ENCODE peak calls at places on chromosomes 12 and 14, in five cellular contexts. T is CD4-positive, alpha-beta T cell; X is A549; U is suprapubic skin; A is neural progenitor cell. P is an unnamed sample.

GRCh38 chr12:55829967-55830600 is 697 bp upstream of the DNAJC14 start:
- DNase-seq in T (peak; percentile 13), X (peak; percentile 23), U (peak; percentile 87), A (peak; percentile 78), P (peak; percentile 61)

GRCh38 chr14:101476931-101477553 is 84.3 kb upstream of the DIO3 start:
- DNase-seq in T (no peak), X (peak; percentile 96), U (peak; percentile 44), A (peak; percentile 31), P (peak; percentile 81)

GRCh38 chr12:103529306-103529705 is 33.5 kb upstream of the C12orf42 start:
- DNase-seq in T (no peak), X (no peak), U (no peak), A (no peak), P (no peak)

GRCh38 chr14:88551094-88551870 is 3.5 kb downstream of the PTPN21 start:
- DNase-seq in T (peak; percentile 38), X (peak; percentile 91), U (peak; percentile 85), A (peak; percentile 77), P (peak; percentile 92)

GRCh38 chr12:64007853-64008252 is 163.4 kb downstream of the SRGAP1 start:
- DNase-seq in T (no peak), X (no peak), U (no peak), A (no peak), P (no peak)

GRCh38 chr14:70289138-70289537 is 70.3 kb downstream of the COX16 start:
- DNase-seq in T (peak; percentile 4), X (no peak), U (no peak), A (no peak), P (no peak)

GRCh38 chr12:54413284-54414190 is 5.5 kb downstream of the ITGA5 start:
- DNase-seq in T (peak; percentile 82), X (no peak), U (peak; percentile 89), A (no peak), P (no peak)

GRCh38 chr12:49331360-49332222 is 5.4 kb downstream of the C1QL4 start:
- DNase-seq in T (no peak), X (peak; percentile 83), U (peak; percentile 77), A (peak; percentile 85), P (peak; percentile 82)

GRCh38 chr14:38252066-38252710 is 3.7 kb downstream of the CLEC14A start:
- DNase-seq in T (no peak), X (no peak), U (no peak), A (no peak), P (no peak)

GRCh38 chr14:25090716-25091454 is 40.9 kb upstream of the STXBP6 start:
- DNase-seq in T (no peak), X (peak; percentile 13), U (no peak), A (no peak), P (no peak)

GRCh38 chr14:71742491-71742890 is 189.7 kb upstream of the RGS6 start:
- DNase-seq in T (no peak), X (no peak), U (no peak), A (no peak), P (no peak)

GRCh38 chr12:68768431-68768934 is 22.5 kb downstream of the SLC35E3 start:
- DNase-seq in T (no peak), X (no peak), U (no peak), A (no peak), P (no peak)

GRCh38 chr12:124556896-124557501 is 10.4 kb downstream of the NCOR2 start:
- DNase-seq in T (no peak), X (no peak), U (peak; percentile 61), A (peak; percentile 47), P (no peak)

GRCh38 chr12:125573293-125573692 is 508.1 kb downstream of the AACS start:
- DNase-seq in T (no peak), X (no peak), U (no peak), A (no peak), P (no peak)

GRCh38 chr14:81449114-81449513 is 49.0 kb upstream of the STON2 start:
- DNase-seq in T (no peak), X (no peak), U (peak; percentile 74), A (no peak), P (no peak)

GRCh38 chr14:50773632-50774541 is 57.1 kb downstream of the NIN start:
- DNase-seq in T (no peak), X (peak; percentile 33), U (no peak), A (peak; percentile 71), P (peak; percentile 77)

GRCh38 chr14:60183724-60184596 is 18.8 kb upstream of the DHRS7 start:
- DNase-seq in T (no peak), X (peak; percentile 61), U (no peak), A (peak; percentile 87), P (no peak)

DNA sequence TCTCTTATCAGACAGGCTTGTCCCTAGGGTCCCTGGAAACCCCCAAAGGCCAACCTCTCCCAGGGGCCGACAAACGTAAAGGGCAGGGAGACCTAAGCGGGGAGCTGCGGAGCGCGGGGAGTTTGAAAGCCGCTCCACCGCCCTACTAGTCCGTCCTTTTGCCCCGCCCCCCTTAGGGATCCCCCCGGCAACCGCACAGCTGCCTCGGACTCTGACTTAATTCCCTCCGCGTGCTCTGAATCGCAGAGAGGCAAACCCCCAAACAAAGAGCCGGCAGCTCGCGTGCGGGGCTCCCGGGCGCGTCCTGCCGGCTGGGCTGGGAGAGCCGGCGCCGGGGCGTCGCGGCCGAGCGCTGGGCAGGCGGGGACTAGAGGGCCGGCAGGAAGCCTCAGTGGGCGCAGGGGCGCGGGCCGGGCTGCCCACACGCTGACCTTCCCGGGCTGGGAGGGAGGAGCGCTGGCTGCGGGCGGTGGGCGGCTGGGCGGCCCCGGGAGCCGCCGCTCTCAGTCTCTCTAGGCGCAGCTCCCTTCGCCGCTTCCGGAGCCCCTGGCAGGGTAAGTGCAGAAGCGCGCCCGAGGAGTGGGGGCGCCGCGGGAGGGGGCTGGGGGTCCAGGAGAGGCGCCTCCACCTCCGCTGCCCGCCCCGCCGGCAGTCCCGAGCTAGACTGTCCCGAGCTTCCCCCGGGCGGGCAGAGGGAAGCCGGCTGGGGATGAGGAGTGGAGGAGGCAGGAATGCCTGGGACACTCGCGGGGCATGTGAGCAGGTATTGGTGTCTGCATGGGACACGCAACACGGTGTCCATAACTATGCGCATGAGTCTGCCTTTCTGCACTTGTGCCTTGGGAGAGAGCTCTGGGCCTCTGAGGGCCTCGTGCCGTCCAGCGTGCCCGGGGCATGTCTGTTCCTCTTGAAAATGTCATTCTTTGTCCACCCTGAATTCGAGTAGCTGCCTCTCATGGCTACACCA is at the start of gene TSPAN11:
- DNase-seq in T (no peak), X (no peak), U (no peak), A (peak; percentile 97), P (peak; percentile 87)
- TF ChIP-seq CTCF in T (no peak), X (no peak), U (no peak), A (peak; percentile 12), P (no peak)

GRCh38 chr12:21296751-21297406 is 37.8 kb downstream of the SLCO1A2 start:
- DNase-seq in T (no peak), X (peak; percentile 16), U (no peak), A (peak; percentile 19), P (no peak)
- TF ChIP-seq CTCF in T (peak; percentile 75), X (peak; percentile 67), U (peak; percentile 11), A (peak; percentile 77), P (peak; percentile 90)

GRCh38 chr12:90690120-90690519 is 264.9 kb downstream of the CCER1 start:
- DNase-seq in T (no peak), X (no peak), U (no peak), A (no peak), P (no peak)

DNA sequence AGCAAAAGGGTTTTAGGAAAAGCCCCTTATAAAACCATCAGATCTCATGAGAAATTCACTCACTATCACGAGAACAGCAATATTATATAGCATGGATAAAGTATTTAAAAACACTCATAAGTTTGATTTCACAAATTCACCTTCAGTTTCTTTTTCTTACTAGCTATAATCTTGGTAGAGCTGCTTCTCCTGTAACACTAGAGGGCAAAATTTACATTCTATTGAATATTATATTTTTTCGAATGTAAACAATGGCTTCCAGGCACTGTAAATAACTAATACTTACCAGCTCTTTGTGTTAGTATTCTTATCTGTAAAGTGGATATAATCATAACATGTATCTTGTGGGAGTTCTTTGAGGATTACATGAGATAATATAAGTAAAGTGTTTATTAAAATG is 259.6 kb downstream of the CCER1 start:
- DNase-seq in T (no peak), X (no peak), U (no peak), A (no peak), P (no peak)
- TF ChIP-seq CTCF in T (no peak), X (no peak), U (no peak), A (no peak), P (no peak)

GRCh38 chr12:75528272-75528671 is 16.9 kb upstream of the KRR1 start:
- DNase-seq in T (no peak), X (no peak), U (no peak), A (no peak), P (no peak)

GRCh38 chr12:75528692-75529091 is 17.3 kb upstream of the KRR1 start:
- DNase-seq in T (no peak), X (no peak), U (no peak), A (no peak), P (no peak)

GRCh38 chr12:75526655-75527511 is 15.5 kb upstream of the KRR1 start:
- DNase-seq in T (no peak), X (peak; percentile 70), U (no peak), A (peak; percentile 55), P (peak; percentile 76)

GRCh38 chr12:75529826-75530225 is 18.4 kb upstream of the KRR1 start:
- DNase-seq in T (no peak), X (no peak), U (no peak), A (no peak), P (no peak)

GRCh38 chr12:75525263-75525662 is 13.9 kb upstream of the KRR1 start:
- DNase-seq in T (no peak), X (no peak), U (no peak), A (no peak), P (no peak)
- TF ChIP-seq CTCF in T (no peak), X (peak; percentile 20), U (no peak), A (peak; percentile 11), P (no peak)

GRCh38 chr12:89364631-89365030 is 12.3 kb upstream of the DUSP6 start:
- DNase-seq in T (no peak), X (no peak), U (no peak), A (no peak), P (no peak)
- TF ChIP-seq CTCF in T (no peak), X (no peak), U (no peak), A (no peak), P (no peak)

DNA sequence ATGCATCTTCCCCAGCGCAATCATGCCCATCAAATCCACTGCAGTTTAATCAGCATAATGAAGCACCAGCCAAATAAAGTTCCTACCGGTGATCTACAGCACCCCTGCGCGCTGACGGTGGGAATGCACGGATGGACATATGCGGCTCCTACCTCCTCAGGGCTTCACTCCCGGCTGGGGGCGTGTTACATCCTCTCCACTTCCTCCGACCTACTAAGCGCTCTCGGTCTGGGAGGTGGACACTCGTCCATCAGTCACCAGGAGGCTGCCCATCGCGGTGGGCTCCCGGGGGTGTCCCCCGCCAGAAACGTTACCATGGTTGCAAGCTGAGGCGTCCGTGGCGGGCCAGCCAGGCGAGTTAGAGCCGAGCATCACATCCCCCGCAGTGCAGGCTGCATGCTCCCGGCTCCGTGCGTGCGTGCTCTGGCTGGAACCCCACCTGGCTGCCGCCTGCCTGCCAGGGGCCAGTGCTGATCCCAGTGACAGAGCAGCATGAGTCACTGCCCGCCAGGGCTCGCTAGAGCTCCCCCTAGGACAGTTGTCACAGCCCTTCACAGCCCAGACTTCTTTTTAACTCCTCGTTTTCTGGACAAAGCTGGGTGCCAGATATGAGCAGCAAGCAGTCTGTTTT is 73.0 kb downstream of the CIT start:
- DNase-seq in T (no peak), X (peak; percentile 63), U (peak; percentile 63), A (peak; percentile 90), P (peak; percentile 81)
- TF ChIP-seq CTCF in T (no peak), X (peak; percentile 57), U (no peak), A (peak; percentile 72), P (no peak)

P was measured in glutamatergic neuron.